ENCODE peak calls at places on chromosomes 12 and 14, in eight cellular contexts. H is heart left ventricle, C is iPS DF 6.9, B is kidney, A is SK-N-SH, S is HCT116, V is lung, W is left ventricle myocardium inferior. L is an unnamed sample. For H3K4me1 and H3K36me3, the result is how much of the 10 kb centered on the place peaks cover.

GRCh38 chr14:68820536-68820935 is 27.7 kb upstream of the ZFP36L1 start:
- DNase-seq in H (no peak), C (no peak), B (no peak), A (no peak), S (no peak), V (no peak), W (no peak), L (no peak)

GRCh38 chr12:94561943-94562411 is 88.4 kb downstream of the TMCC3 start:
- DNase-seq in H (no peak), C (no peak), B (peak), A (peak), S (no peak), V (no peak), W (peak), L (no peak)

GRCh38 chr14:69190191-69190590 is 1.1 kb upstream of the EXD2 start:
- DNase-seq in H (no peak), C (no peak), B (no peak), A (no peak), S (no peak), V (no peak), W (no peak), L (no peak)

GRCh38 chr12:79988368-79988767 is 53.5 kb upstream of the PPP1R12A start:
- DNase-seq in H (no peak), C (no peak), B (no peak), A (no peak), S (no peak), V (no peak), W (no peak), L (no peak)

GRCh38 chr12:46342562-46343033 is 30.0 kb downstream of the SLC38A2 start:
- DNase-seq in H (peak), C (no peak), B (no peak), A (no peak), S (peak), V (no peak), W (no peak), L (peak)

GRCh38 chr12:101018540-101018939 is 191.5 kb downstream of the SLC5A8 start:
- DNase-seq in H (no peak), C (no peak), B (no peak), A (no peak), S (peak), V (no peak), W (no peak), L (no peak)

GRCh38 chr12:31215521-31216232 is 110.3 kb downstream of the SINHCAF start:
- DNase-seq in H (peak), C (no peak), B (no peak), A (no peak), S (no peak), V (no peak), W (peak), L (no peak)

GRCh38 chr14:77181603-77182437 is at the start of gene TMEM63C:
- DNase-seq in H (no peak), C (peak), B (peak), A (peak), S (peak), V (no peak), W (no peak), L (peak)

GRCh38 chr12:104220931-104221330 is 5.4 kb downstream of the TXNRD1 start:
- DNase-seq in H (no peak), C (no peak), B (no peak), A (no peak), S (no peak), V (no peak), W (no peak), L (no peak)

GRCh38 chr14:91291786-91292405 is 47.4 kb upstream of the GPR68 start:
- DNase-seq in H (no peak), C (no peak), B (peak), A (no peak), S (no peak), V (no peak), W (no peak), L (no peak)

GRCh38 chr14:93064411-93065271 is 51.1 kb downstream of the ITPK1 start:
- DNase-seq in H (peak), C (no peak), B (peak), A (no peak), S (no peak), V (no peak), W (peak), L (no peak)

GRCh38 chr14:81710232-81710845 is 176.7 kb upstream of the SEL1L start:
- DNase-seq in H (no peak), C (peak), B (no peak), A (peak), S (peak), V (no peak), W (no peak), L (peak)

GRCh38 chr14:20469890-20470858 is 968 bp downstream of the PNP start:
- DNase-seq in H (peak), C (no peak), B (peak), A (peak), S (peak), V (peak), W (no peak), L (peak)

DNA sequence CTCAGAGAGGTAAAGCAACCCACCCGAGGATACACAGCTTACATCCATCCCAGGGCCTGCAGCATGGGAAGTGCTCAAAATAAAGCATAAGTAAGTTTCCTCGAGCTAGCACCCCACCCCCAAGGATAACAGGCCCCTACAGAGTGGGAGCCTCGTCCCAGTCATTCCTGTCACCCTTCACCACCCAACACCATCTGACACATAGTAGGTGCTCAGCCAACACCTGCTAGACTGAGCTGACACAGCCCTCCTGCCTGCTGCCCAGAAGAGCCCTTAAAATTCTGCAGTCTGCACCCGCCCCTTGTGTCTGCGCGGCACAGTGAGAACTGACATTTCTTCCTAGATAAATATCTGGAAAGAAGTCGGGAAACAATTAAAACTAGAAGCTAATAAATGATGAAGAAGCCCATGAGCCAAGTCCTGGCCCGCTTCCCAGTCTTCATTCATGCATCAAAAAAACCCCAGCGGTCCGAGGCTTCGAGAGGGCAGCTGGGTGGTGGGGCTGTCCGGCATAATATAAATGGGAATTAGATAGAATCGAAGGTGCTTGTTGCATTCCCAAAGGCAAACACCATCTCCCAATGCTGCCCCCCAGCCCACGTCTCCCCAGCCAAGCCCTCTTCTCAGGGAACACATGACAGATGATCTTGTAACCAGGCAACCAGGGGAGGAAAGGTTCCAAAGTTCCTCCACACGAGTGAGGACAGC is 76.2 kb downstream of the BCL11B start:
- DNase-seq in H (no peak), C (no peak), B (peak), A (no peak), S (no peak), V (no peak), W (no peak), L (no peak)
- H3K4me1 ChIP-seq in H (under half), C (under half), B (under half), A (under half), S (under half), V (under half), W (under half), L (under half)

GRCh38 chr14:75096959-75097358 is 27.5 kb downstream of the ZC2HC1C start:
- DNase-seq in H (no peak), C (no peak), B (no peak), A (peak), S (no peak), V (no peak), W (no peak), L (no peak)
- H3K36me3 ChIP-seq in H (half or more), C (under half), B (under half), A (half or more), S (half or more), V (under half), W (half or more), L (under half)

DNA sequence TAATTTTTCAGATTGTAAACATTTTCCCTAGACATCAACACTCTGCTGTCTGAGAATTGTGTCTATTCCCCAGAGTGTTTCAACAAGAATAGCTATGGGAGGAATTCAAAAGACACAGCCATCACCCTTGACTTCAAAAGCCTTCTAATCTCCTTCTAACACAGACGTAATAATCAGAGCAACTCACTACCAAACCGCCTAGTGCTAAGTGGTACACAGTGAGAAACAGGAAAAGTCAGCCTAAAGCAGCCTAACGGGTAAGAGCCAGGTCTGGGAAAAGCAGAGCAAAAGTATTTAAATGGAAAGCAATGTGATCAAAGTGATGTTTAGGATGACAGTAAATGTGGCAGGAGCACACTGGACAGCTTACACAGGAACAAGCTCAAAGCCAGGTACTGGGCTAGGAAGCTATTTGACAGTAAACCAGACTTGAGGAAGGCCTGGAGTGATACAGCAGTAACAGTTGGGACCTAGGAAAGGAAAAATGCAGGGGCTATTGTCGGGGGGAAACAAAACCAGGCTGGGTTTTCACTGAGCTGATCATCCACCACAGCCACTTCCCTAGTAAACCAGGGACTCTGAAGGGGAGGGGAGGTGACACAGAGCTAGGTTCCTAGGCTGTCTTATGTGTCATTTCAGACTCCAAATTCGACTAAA is 29.4 kb downstream of the CORO1C start:
- DNase-seq in H (no peak), C (no peak), B (no peak), A (no peak), S (no peak), V (no peak), W (no peak), L (no peak)
- H3K4me1 ChIP-seq in H (half or more), C (under half), B (under half), A (under half), S (under half), V (under half), W (half or more), L (under half)

DNA sequence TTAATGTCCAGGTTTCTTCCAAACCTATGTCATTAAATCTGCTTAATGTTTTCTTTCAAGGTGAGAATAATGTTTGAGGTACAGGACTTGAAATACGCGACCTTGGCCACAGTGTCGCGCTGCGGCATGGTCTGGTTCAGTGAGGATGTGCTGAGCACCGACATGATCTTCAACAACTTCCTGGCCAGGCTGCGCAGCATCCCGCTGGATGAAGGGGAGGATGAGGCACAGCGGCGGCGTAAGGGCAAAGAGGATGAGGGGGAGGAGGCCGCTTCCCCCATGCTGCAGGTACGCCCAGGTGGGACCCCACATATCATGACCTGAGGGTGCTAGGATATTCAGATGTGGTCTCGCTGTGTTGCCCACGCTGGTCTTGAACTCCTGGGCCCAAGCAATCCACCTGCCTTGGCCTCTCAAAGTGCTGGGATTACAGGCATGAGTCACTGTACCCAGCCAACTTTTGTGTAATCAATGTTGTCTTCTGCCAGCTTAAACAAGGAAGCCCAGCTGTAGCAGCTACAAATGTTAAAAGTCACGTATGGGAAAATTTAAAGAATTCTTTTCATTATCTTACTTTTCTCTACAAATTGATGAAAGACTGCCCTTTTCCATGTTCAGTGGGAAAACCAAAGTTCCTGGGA is 50.8 kb downstream of the DYNC1H1 start:
- DNase-seq in H (no peak), C (no peak), B (no peak), A (no peak), S (no peak), V (no peak), W (no peak), L (no peak)
- H3K36me3 ChIP-seq in H (half or more), C (half or more), B (half or more), A (half or more), S (half or more), V (half or more), W (half or more), L (under half)

DNA sequence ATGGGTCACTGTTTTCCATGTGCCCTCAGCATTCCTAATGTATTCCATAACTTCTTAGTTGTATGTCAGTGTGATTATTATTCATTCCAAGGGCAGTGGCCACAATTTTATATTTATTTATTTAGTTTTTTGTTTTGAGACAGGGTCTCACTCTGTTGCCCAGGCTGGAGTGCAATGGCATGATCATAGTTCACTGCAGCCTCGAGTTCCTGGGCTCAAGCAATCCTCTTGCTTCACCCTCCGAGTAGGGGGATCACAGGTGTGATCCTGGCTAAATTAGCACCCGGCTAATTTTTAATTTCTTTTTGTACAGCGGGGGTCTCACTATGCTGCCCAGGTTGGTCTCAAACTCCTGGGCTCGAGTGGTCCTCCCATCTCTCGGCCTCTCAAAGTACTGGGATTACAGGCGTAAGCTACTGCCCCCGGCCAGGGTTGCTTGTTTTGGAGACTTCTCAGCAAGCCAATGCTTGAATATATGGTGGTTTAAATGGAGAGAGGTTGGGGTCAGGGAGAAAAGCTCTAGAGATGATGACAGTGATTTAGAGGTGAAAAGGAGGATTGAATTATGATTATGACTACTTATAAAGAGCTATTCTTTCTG is 7.6 kb downstream of the GPRC5A start:
- DNase-seq in H (no peak), C (no peak), B (no peak), A (no peak), S (no peak), V (no peak), W (no peak), L (no peak)
- H3K4me1 ChIP-seq in H (under half), C (under half), B (under half), A (under half), S (half or more), V (under half), W (under half), L (under half)

GRCh38 chr14:101061411-101062064 is 158.0 kb upstream of the RTL1 start:
- DNase-seq in H (no peak), C (no peak), B (peak), A (no peak), S (no peak), V (no peak), W (no peak), L (no peak)
- H3K36me3 ChIP-seq in H (under half), C (under half), B (under half), A (under half), S (under half), V (under half), W (under half), L (under half)

GRCh38 chr14:22554706-22555572 is 34.1 kb downstream of the DAD1 start:
- DNase-seq in H (no peak), C (no peak), B (no peak), A (no peak), S (no peak), V (no peak), W (no peak), L (no peak)
- H3K4me1 ChIP-seq in H (half or more), C (under half), B (under half), A (under half), S (under half), V (under half), W (half or more), L (under half)